ENCODE peak calls at places on chromosomes 5 and 9, in five cellular contexts. One of them, this sample, is unnamed.

GRCh38 chr5:43432486-43433365 is 20.5 kb upstream of the CCL28 start:
- DNase-seq in keratinocyte: peak; percentile 79
- DNase-seq in H1: no peak
- DNase-seq in fibroblast of pulmonary artery: peak; percentile 94
- DNase-seq in foreskin fibroblast: peak; percentile 81
- DNase-seq in this sample: peak; percentile 94

GRCh38 chr9:22742401-22742800 is 295.8 kb downstream of the DMRTA1 start:
- DNase-seq in fibroblast of pulmonary artery: no peak
- DNase-seq in foreskin fibroblast: no peak
- DNase-seq in keratinocyte: no peak
- DNase-seq in H1: no peak
- DNase-seq in this sample: no peak

GRCh38 chr9:98890256-98890655 is 53.5 kb upstream of the COL15A1 start:
- DNase-seq in H1: no peak
- DNase-seq in fibroblast of pulmonary artery: no peak
- DNase-seq in foreskin fibroblast: no peak
- DNase-seq in keratinocyte: no peak
- DNase-seq in this sample: no peak

GRCh38 chr9:114309096-114309495 is 13.8 kb upstream of the ORM1 start:
- DNase-seq in keratinocyte: no peak
- DNase-seq in fibroblast of pulmonary artery: no peak
- DNase-seq in foreskin fibroblast: no peak
- DNase-seq in H1: no peak
- DNase-seq in this sample: no peak

GRCh38 chr5:68279960-68280359 is 64.4 kb downstream of the PIK3R1 start:
- DNase-seq in fibroblast of pulmonary artery: no peak
- DNase-seq in H1: no peak
- DNase-seq in foreskin fibroblast: no peak
- DNase-seq in keratinocyte: no peak
- DNase-seq in this sample: no peak

GRCh38 chr5:78755822-78756429 is 107.4 kb upstream of the LHFPL2 start:
- DNase-seq in foreskin fibroblast: peak; percentile 72
- DNase-seq in H1: no peak
- DNase-seq in keratinocyte: no peak
- DNase-seq in fibroblast of pulmonary artery: no peak
- DNase-seq in this sample: no peak

GRCh38 chr9:99052849-99053715 is 51.8 kb upstream of the TGFBR1 start:
- DNase-seq in keratinocyte: no peak
- DNase-seq in foreskin fibroblast: no peak
- DNase-seq in fibroblast of pulmonary artery: no peak
- DNase-seq in H1: no peak
- DNase-seq in this sample: no peak

GRCh38 chr9:107487521-107488399 is 1.8 kb downstream of the KLF4 start:
- DNase-seq in H1: peak; percentile 47
- DNase-seq in foreskin fibroblast: peak; percentile 56
- DNase-seq in fibroblast of pulmonary artery: peak; percentile 63
- DNase-seq in keratinocyte: no peak
- DNase-seq in this sample: peak; percentile 75

GRCh38 chr9:78691531-78691930 is 394.6 kb downstream of the PSAT1 start:
- DNase-seq in foreskin fibroblast: peak; percentile 77
- DNase-seq in fibroblast of pulmonary artery: no peak
- DNase-seq in H1: no peak
- DNase-seq in keratinocyte: no peak
- DNase-seq in this sample: peak; percentile 5

GRCh38 chr9:21153688-21154608 is 12.3 kb upstream of the IFNW1 start:
- DNase-seq in H1: no peak
- DNase-seq in keratinocyte: no peak
- DNase-seq in fibroblast of pulmonary artery: peak; percentile 31
- DNase-seq in foreskin fibroblast: peak; percentile 57
- DNase-seq in this sample: peak; percentile 21

GRCh38 chr5:115543365-115543700 is 1.2 kb downstream of the FEM1C start:
- DNase-seq in fibroblast of pulmonary artery: no peak
- DNase-seq in keratinocyte: no peak
- DNase-seq in foreskin fibroblast: no peak
- DNase-seq in H1: no peak
- DNase-seq in this sample: no peak

GRCh38 chr5:168288349-168289245 is 2.8 kb upstream of the WWC1 start:
- DNase-seq in keratinocyte: peak; percentile 83
- DNase-seq in foreskin fibroblast: no peak
- DNase-seq in fibroblast of pulmonary artery: no peak
- DNase-seq in H1: no peak
- DNase-seq in this sample: no peak

GRCh38 chr9:6896562-6896961 is 138.8 kb downstream of the KDM4C start:
- DNase-seq in foreskin fibroblast: peak; percentile 51
- DNase-seq in H1: no peak
- DNase-seq in fibroblast of pulmonary artery: peak; percentile 13
- DNase-seq in keratinocyte: no peak
- DNase-seq in this sample: peak; percentile 18

GRCh38 chr9:78074385-78075291 is 43.0 kb upstream of the GNAQ start:
- DNase-seq in foreskin fibroblast: no peak
- DNase-seq in keratinocyte: no peak
- DNase-seq in fibroblast of pulmonary artery: peak; percentile 21
- DNase-seq in H1: no peak
- DNase-seq in this sample: no peak

GRCh38 chr5:44770936-44771717 is 37.6 kb upstream of the MRPS30 start:
- DNase-seq in keratinocyte: no peak
- DNase-seq in foreskin fibroblast: no peak
- DNase-seq in fibroblast of pulmonary artery: no peak
- DNase-seq in H1: no peak
- DNase-seq in this sample: peak; percentile 17

GRCh38 chr5:41736641-41737040 is 133.6 kb downstream of the OXCT1 start:
- DNase-seq in H1: no peak
- DNase-seq in foreskin fibroblast: peak; percentile 45
- DNase-seq in fibroblast of pulmonary artery: peak; percentile 35
- DNase-seq in keratinocyte: no peak
- DNase-seq in this sample: no peak

GRCh38 chr9:12625844-12626243 is 67.3 kb upstream of the TYRP1 start:
- DNase-seq in foreskin fibroblast: no peak
- DNase-seq in fibroblast of pulmonary artery: no peak
- DNase-seq in H1: no peak
- DNase-seq in keratinocyte: no peak
- DNase-seq in this sample: no peak

GRCh38 chr5:116265506-116265905 is 180.7 kb downstream of the COMMD10 start:
- DNase-seq in H1: no peak
- DNase-seq in fibroblast of pulmonary artery: no peak
- DNase-seq in foreskin fibroblast: no peak
- DNase-seq in keratinocyte: no peak
- DNase-seq in this sample: no peak

GRCh38 chr5:141692533-141692888 is 10.5 kb upstream of the ARAP3 start:
- DNase-seq in keratinocyte: no peak
- DNase-seq in fibroblast of pulmonary artery: no peak
- DNase-seq in H1: no peak
- DNase-seq in foreskin fibroblast: no peak
- DNase-seq in this sample: no peak

GRCh38 chr5:107672212-107673105 is 1.7 kb upstream of the EFNA5 start:
- DNase-seq in fibroblast of pulmonary artery: peak; percentile 99
- DNase-seq in foreskin fibroblast: peak; percentile 96
- DNase-seq in keratinocyte: peak; percentile 85
- DNase-seq in H1: peak; percentile 95
- DNase-seq in this sample: peak; percentile 86

GRCh38 chr5:156329197-156329611 is 2.2 kb downstream of the SGCD start:
- DNase-seq in keratinocyte: no peak
- DNase-seq in H1: no peak
- DNase-seq in foreskin fibroblast: peak; percentile 83
- DNase-seq in fibroblast of pulmonary artery: no peak
- DNase-seq in this sample: no peak

GRCh38 chr9:115118471-115119156 is 657 bp upstream of the TNC start:
- DNase-seq in foreskin fibroblast: peak; percentile 97
- DNase-seq in H1: peak; percentile 77
- DNase-seq in keratinocyte: peak; percentile 92
- DNase-seq in fibroblast of pulmonary artery: peak; percentile 81
- DNase-seq in this sample: peak; percentile 86

GRCh38 chr9:78325343-78325742 is 28.4 kb downstream of the PSAT1 start:
- DNase-seq in H1: no peak
- DNase-seq in keratinocyte: no peak
- DNase-seq in fibroblast of pulmonary artery: peak; percentile 68
- DNase-seq in foreskin fibroblast: peak; percentile 89
- DNase-seq in this sample: peak; percentile 27

GRCh38 chr9:84322830-84323229 is 17.7 kb downstream of the SLC28A3 start:
- DNase-seq in keratinocyte: no peak
- DNase-seq in fibroblast of pulmonary artery: peak; percentile 63
- DNase-seq in foreskin fibroblast: peak; percentile 67
- DNase-seq in H1: no peak
- DNase-seq in this sample: peak; percentile 50

GRCh38 chr5:55108651-55109050 is 6.2 kb downstream of the GZMA start:
- DNase-seq in keratinocyte: no peak
- DNase-seq in H1: no peak
- DNase-seq in fibroblast of pulmonary artery: no peak
- DNase-seq in foreskin fibroblast: no peak
- DNase-seq in this sample: no peak

GRCh38 chr5:109141499-109142200 is 268.1 kb downstream of the PJA2 start:
- DNase-seq in foreskin fibroblast: peak; percentile 37
- DNase-seq in keratinocyte: no peak
- DNase-seq in fibroblast of pulmonary artery: no peak
- DNase-seq in H1: no peak
- DNase-seq in this sample: peak; percentile 24
- TF ChIP-seq CTCF in foreskin fibroblast: no peak
- TF ChIP-seq CTCF in keratinocyte: no peak
- TF ChIP-seq CTCF in fibroblast of pulmonary artery: peak; percentile 12
- TF ChIP-seq CTCF in H1: peak; percentile 41
- TF ChIP-seq CTCF in this sample: no peak

GRCh38 chr5:139668064-139668880 is 20.1 kb downstream of the CXXC5 start:
- DNase-seq in foreskin fibroblast: peak; percentile 66
- DNase-seq in fibroblast of pulmonary artery: no peak
- DNase-seq in keratinocyte: no peak
- DNase-seq in H1: no peak
- DNase-seq in this sample: no peak
- H3K4me3 ChIP-seq in foreskin fibroblast: peak overlapping the region; percentile 28
- H3K4me3 ChIP-seq in fibroblast of pulmonary artery: peak overlapping the region; percentile 29
- H3K4me3 ChIP-seq in keratinocyte: peak overlapping the region; percentile 20
- H3K4me3 ChIP-seq in H1: no peak overlapping the region
- H3K4me3 ChIP-seq in this sample: peak overlapping the region; percentile 60

DNA sequence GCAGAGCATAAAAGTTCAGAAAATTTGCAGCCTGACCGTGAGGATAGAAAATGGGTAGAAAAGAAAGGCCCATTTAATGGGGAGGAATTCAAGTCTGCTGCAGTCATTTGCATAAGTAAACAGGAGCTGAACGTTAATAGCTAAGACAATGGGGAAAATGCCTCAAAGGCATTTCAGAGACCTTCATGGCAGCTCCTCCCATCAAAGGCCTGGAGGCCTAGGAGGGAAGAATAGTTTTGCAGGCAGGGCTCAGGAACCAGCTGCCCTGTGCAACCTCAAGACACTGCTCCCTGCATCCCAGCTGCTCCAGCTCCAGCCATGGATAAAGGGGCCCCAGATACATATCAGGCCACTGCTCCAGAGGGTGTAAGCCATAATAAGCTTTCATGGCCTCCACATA is 32.2 kb upstream of the CDH18 start:
- DNase-seq in foreskin fibroblast: no peak
- DNase-seq in H1: no peak
- DNase-seq in fibroblast of pulmonary artery: no peak
- DNase-seq in keratinocyte: no peak
- DNase-seq in this sample: no peak
- TF ChIP-seq CTCF in foreskin fibroblast: no peak
- TF ChIP-seq CTCF in H1: no peak
- TF ChIP-seq CTCF in fibroblast of pulmonary artery: no peak
- TF ChIP-seq CTCF in keratinocyte: no peak
- TF ChIP-seq CTCF in this sample: no peak

DNA sequence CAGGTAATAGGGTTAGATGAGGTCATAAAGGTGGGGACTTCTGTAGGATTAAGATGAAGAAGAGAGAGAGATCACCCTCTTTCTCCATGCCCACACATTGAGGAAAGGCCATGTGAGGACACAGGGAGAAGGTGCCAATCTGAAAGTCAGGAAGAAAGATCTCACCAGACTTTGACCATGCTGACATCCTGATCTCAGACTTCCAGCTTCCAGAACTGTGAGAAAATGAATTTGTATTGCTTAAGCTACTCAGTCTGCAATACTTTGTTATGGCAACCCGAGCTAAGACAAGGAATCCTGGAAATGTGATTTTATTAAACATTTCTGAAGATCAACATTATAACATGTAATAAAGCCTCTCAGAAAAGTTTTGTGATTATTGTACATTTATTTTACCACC is 3.5 kb upstream of the CSNK1G3 start:
- DNase-seq in fibroblast of pulmonary artery: no peak
- DNase-seq in keratinocyte: no peak
- DNase-seq in H1: no peak
- DNase-seq in foreskin fibroblast: no peak
- DNase-seq in this sample: no peak
- H3K4me3 ChIP-seq in fibroblast of pulmonary artery: no peak overlapping the region
- H3K4me3 ChIP-seq in keratinocyte: no peak overlapping the region
- H3K4me3 ChIP-seq in H1: no peak overlapping the region
- H3K4me3 ChIP-seq in foreskin fibroblast: no peak overlapping the region
- H3K4me3 ChIP-seq in this sample: no peak overlapping the region

GRCh38 chr5:170362625-170363024 is 26.5 kb downstream of the KCNMB1 start:
- DNase-seq in H1: no peak
- DNase-seq in keratinocyte: no peak
- DNase-seq in fibroblast of pulmonary artery: no peak
- DNase-seq in foreskin fibroblast: no peak
- DNase-seq in this sample: no peak

GRCh38 chr5:170360712-170361501 is 28.3 kb downstream of the KCNMB1 start:
- DNase-seq in H1: no peak
- DNase-seq in keratinocyte: no peak
- DNase-seq in foreskin fibroblast: no peak
- DNase-seq in fibroblast of pulmonary artery: no peak
- DNase-seq in this sample: no peak

GRCh38 chr5:170361600-170361999 is 27.6 kb downstream of the KCNMB1 start:
- DNase-seq in keratinocyte: no peak
- DNase-seq in fibroblast of pulmonary artery: no peak
- DNase-seq in foreskin fibroblast: no peak
- DNase-seq in H1: no peak
- DNase-seq in this sample: no peak

GRCh38 chr5:170363671-170364070 is 25.5 kb downstream of the KCNMB1 start:
- DNase-seq in keratinocyte: no peak
- DNase-seq in fibroblast of pulmonary artery: no peak
- DNase-seq in H1: no peak
- DNase-seq in foreskin fibroblast: no peak
- DNase-seq in this sample: no peak

GRCh38 chr5:170362102-170362501 is 27.1 kb downstream of the KCNMB1 start:
- DNase-seq in fibroblast of pulmonary artery: no peak
- DNase-seq in foreskin fibroblast: no peak
- DNase-seq in keratinocyte: no peak
- DNase-seq in H1: no peak
- DNase-seq in this sample: no peak
- TF ChIP-seq CTCF in fibroblast of pulmonary artery: no peak
- TF ChIP-seq CTCF in foreskin fibroblast: no peak
- TF ChIP-seq CTCF in keratinocyte: no peak
- TF ChIP-seq CTCF in H1: no peak
- TF ChIP-seq CTCF in this sample: no peak

DNA sequence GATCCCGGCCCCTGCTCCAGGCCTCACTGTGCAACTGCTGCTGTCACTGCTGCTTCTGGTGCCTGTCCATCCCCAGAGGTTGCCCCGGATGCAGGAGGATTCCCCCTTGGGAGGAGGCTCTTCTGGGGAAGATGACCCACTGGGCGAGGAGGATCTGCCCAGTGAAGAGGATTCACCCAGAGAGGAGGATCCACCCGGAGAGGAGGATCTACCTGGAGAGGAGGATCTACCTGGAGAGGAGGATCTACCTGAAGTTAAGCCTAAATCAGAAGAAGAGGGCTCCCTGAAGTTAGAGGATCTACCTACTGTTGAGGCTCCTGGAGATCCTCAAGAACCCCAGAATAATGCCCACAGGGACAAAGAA is 252 bp downstream of the CA9 start:
- DNase-seq in H1: no peak
- DNase-seq in fibroblast of pulmonary artery: no peak
- DNase-seq in keratinocyte: no peak
- DNase-seq in foreskin fibroblast: no peak
- DNase-seq in this sample: no peak
- H3K4me3 ChIP-seq in H1: no peak overlapping the region
- H3K4me3 ChIP-seq in fibroblast of pulmonary artery: no peak overlapping the region
- H3K4me3 ChIP-seq in keratinocyte: no peak overlapping the region
- H3K4me3 ChIP-seq in foreskin fibroblast: no peak overlapping the region
- H3K4me3 ChIP-seq in this sample: no peak overlapping the region